ENCODE peak calls at places on chromosome 9, in nine cellular contexts. M, W, X, S, V, I, Q, J and G are unnamed samples. For H3K9me3, the result is how much of the 10 kb centered on the place peaks cover.

GRCh38 chr9:76116913-76117312 is 226.4 kb downstream of the PCSK5 start:
- DNase-seq in M (no peak), W (no peak), X (no peak), S (no peak), V (peak), I (no peak), Q (no peak), J (no peak), G (no peak)

GRCh38 chr9:13728917-13729811 is 449.7 kb upstream of the MPDZ start:
- DNase-seq in M (peak), W (peak), X (no peak), S (no peak), V (peak), I (no peak), Q (no peak), J (peak), G (no peak)

GRCh38 chr9:2093920-2094597 is 78.9 kb downstream of the SMARCA2 start:
- DNase-seq in M (no peak), W (peak), X (no peak), S (no peak), V (peak), I (no peak), Q (no peak), J (no peak), G (peak)

GRCh38 chr9:86788456-86788855 is 158.8 kb downstream of the GAS1 start:
- DNase-seq in M (no peak), W (no peak), X (no peak), S (no peak), V (peak), I (no peak), Q (no peak), J (no peak), G (no peak)

GRCh38 chr9:88932766-88933165 is 58.5 kb upstream of the S1PR3 start:
- DNase-seq in M (no peak), W (no peak), X (no peak), S (no peak), V (no peak), I (no peak), Q (peak), J (no peak), G (no peak)

GRCh38 chr9:13688990-13689600 is 409.6 kb upstream of the MPDZ start:
- DNase-seq in M (no peak), W (peak), X (no peak), S (no peak), V (peak), I (no peak), Q (no peak), J (no peak), G (no peak)

GRCh38 chr9:119092125-119092524 is 277.1 kb downstream of the BRINP1 start:
- DNase-seq in M (no peak), W (no peak), X (no peak), S (no peak), V (peak), I (no peak), Q (no peak), J (no peak), G (no peak)

GRCh38 chr9:121284733-121285451 is 16.9 kb downstream of the GSN start:
- DNase-seq in M (no peak), W (no peak), X (no peak), S (no peak), V (no peak), I (no peak), Q (no peak), J (no peak), G (no peak)

GRCh38 chr9:121741198-121741918 is 89.9 kb downstream of the DAB2IP start:
- DNase-seq in M (no peak), W (no peak), X (no peak), S (no peak), V (no peak), I (no peak), Q (no peak), J (no peak), G (no peak)

GRCh38 chr9:106060885-106061284 is 366.5 kb downstream of the TMEM38B start:
- DNase-seq in M (no peak), W (no peak), X (no peak), S (no peak), V (no peak), I (no peak), Q (no peak), J (no peak), G (no peak)

GRCh38 chr9:89446440-89447310 is 51.2 kb downstream of the SEMA4D start:
- DNase-seq in M (no peak), W (no peak), X (no peak), S (peak), V (no peak), I (no peak), Q (no peak), J (no peak), G (no peak)

GRCh38 chr9:22103650-22104575 is 94.8 kb upstream of the CDKN2B start:
- DNase-seq in M (no peak), W (peak), X (no peak), S (no peak), V (peak), I (no peak), Q (no peak), J (no peak), G (no peak)

GRCh38 chr9:135485832-135486231 is 6.2 kb downstream of the PPP1R26 start:
- DNase-seq in M (no peak), W (no peak), X (no peak), S (peak), V (no peak), I (no peak), Q (no peak), J (no peak), G (no peak)

GRCh38 chr9:8895498-8896224 is 1096.1 kb upstream of the DMAC1 start:
- DNase-seq in M (no peak), W (peak), X (peak), S (no peak), V (peak), I (no peak), Q (no peak), J (no peak), G (no peak)

GRCh38 chr9:126001581-126002225 is 254.5 kb downstream of the PBX3 start:
- DNase-seq in M (no peak), W (no peak), X (no peak), S (peak), V (no peak), I (no peak), Q (no peak), J (no peak), G (no peak)

GRCh38 chr9:35510745-35511428 is 21.0 kb downstream of the RUSC2 start:
- DNase-seq in M (peak), W (peak), X (peak), S (peak), V (peak), I (peak), Q (peak), J (peak), G (peak)

GRCh38 chr9:93464395-93464794 is 11.0 kb upstream of the FAM120AOS start:
- DNase-seq in M (no peak), W (no peak), X (no peak), S (no peak), V (no peak), I (no peak), Q (no peak), J (no peak), G (no peak)

GRCh38 chr9:127221695-127222094 is 42.9 kb upstream of the GARNL3 start:
- DNase-seq in M (no peak), W (no peak), X (no peak), S (no peak), V (no peak), I (no peak), Q (no peak), J (no peak), G (no peak)

GRCh38 chr9:128072144-128073021 is 4.4 kb downstream of the SLC25A25 start:
- DNase-seq in M (peak), W (peak), X (no peak), S (peak), V (peak), I (peak), Q (peak), J (peak), G (peak)

GRCh38 chr9:98700801-98701200 is 7.9 kb downstream of the GABBR2 start:
- DNase-seq in M (no peak), W (no peak), X (no peak), S (no peak), V (no peak), I (no peak), Q (no peak), J (no peak), G (no peak)

GRCh38 chr9:115006660-115007059 is 76.3 kb upstream of the TNFSF8 start:
- DNase-seq in M (no peak), W (peak), X (no peak), S (no peak), V (peak), I (no peak), Q (no peak), J (no peak), G (no peak)

GRCh38 chr9:114738581-114739316 is 56.8 kb upstream of the TEX48 start:
- DNase-seq in M (peak), W (peak), X (peak), S (no peak), V (peak), I (peak), Q (peak), J (peak), G (peak)

GRCh38 chr9:84621811-84622210 is 47.7 kb upstream of the NTRK2 start:
- DNase-seq in M (no peak), W (no peak), X (no peak), S (no peak), V (no peak), I (no peak), Q (no peak), J (no peak), G (no peak)

GRCh38 chr9:38284768-38285080 is 107.8 kb upstream of the ALDH1B1 start:
- DNase-seq in M (no peak), W (no peak), X (no peak), S (no peak), V (no peak), I (no peak), Q (no peak), J (no peak), G (no peak)

GRCh38 chr9:33765411-33765810 is 29.9 kb upstream of the PRSS3 start:
- DNase-seq in M (no peak), W (peak), X (no peak), S (no peak), V (peak), I (no peak), Q (no peak), J (no peak), G (no peak)

GRCh38 chr9:81844131-81844567 is 84.1 kb upstream of the SPATA31D4 start:
- DNase-seq in M (no peak), W (no peak), X (peak), S (no peak), V (no peak), I (no peak), Q (no peak), J (no peak), G (no peak)

GRCh38 chr9:93452710-93453046 is 703 bp downstream of the FAM120AOS start:
- DNase-seq in M (no peak), W (no peak), X (no peak), S (peak), V (peak), I (peak), Q (no peak), J (peak), G (no peak)

GRCh38 chr9:132840980-132841379 is 37.1 kb downstream of the AK8 start:
- DNase-seq in M (no peak), W (no peak), X (no peak), S (peak), V (no peak), I (no peak), Q (no peak), J (no peak), G (no peak)

GRCh38 chr9:135990468-135991429 is 29.6 kb upstream of the UBAC1 start:
- DNase-seq in M (peak), W (peak), X (peak), S (peak), V (peak), I (peak), Q (no peak), J (peak), G (peak)

DNA sequence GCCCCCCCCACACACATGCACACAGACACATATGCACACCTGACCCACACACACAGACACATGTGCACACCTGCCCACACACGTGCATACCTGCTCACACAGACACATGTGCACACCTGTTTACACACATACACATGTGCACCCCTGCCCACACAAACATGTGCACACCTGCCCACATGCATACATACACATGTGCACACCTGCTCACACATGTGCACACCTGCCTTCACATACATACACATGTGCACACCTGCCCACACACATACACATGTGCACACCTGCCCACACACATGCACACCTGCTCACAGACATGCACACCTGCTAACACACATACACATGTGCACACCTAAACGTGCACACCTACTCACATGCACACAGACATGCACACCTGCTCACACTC is 147.0 kb upstream of the FOXD4L5 start:
- DNase-seq in M (no peak), W (no peak), X (no peak), S (no peak), V (no peak), I (no peak), Q (no peak), J (no peak), G (no peak)
- H3K9me3 ChIP-seq in M (under half), W (under half), X (under half), S (under half), V (under half), I (under half), Q (under half), J (under half), G (under half)

GRCh38 chr9:124079176-124079925 is 67.8 kb downstream of the LHX2 start:
- DNase-seq in M (peak), W (peak), X (peak), S (no peak), V (peak), I (no peak), Q (peak), J (peak), G (no peak)

GRCh38 chr9:124078641-124079040 is 67.1 kb downstream of the LHX2 start:
- DNase-seq in M (no peak), W (peak), X (peak), S (no peak), V (peak), I (no peak), Q (peak), J (no peak), G (no peak)

GRCh38 chr9:124074746-124075145 is 63.2 kb downstream of the LHX2 start:
- DNase-seq in M (no peak), W (no peak), X (no peak), S (no peak), V (no peak), I (no peak), Q (no peak), J (no peak), G (no peak)

GRCh38 chr9:124075761-124076160 is 64.2 kb downstream of the LHX2 start:
- DNase-seq in M (no peak), W (no peak), X (no peak), S (no peak), V (no peak), I (no peak), Q (no peak), J (no peak), G (no peak)

DNA sequence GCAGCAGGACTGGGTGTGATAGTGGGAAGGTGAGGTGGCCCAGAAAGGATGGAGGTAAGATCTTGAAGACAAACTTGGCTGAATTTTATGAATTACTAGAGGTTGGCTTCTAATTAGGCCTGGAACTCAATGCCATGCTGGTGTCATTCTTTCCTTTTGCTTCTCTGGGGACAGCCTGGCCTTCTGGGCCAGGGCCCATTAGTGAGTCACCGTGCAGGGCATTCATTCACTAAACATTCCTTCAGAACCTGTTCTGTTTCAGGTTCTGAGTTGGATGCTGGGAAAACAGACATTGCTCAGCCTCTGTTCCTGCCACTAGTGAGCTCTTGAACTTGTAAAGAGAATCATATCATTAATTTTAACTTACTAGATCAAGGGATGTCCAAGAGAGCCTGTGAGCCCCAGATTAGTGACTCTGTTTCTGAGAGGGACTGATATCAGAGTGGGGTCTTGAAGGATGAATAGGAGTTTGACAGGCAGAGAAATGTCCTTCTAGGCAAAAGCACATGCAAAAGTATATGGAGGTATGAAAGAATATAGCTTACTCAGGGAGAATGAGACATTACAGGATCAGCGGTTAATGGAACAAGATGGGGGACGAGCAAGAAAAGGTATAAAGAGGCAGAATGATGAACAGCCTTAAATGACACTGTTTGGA is 66.5 kb downstream of the LHX2 start:
- DNase-seq in M (no peak), W (peak), X (peak), S (no peak), V (peak), I (peak), Q (peak), J (no peak), G (no peak)
- H3K27ac ChIP-seq in M (peak), W (peak), X (no peak), S (no peak), V (no peak), I (peak), Q (peak), J (no peak), G (no peak)

GRCh38 chr9:112403802-112404201 is 23.9 kb downstream of the HSDL2 start:
- DNase-seq in M (no peak), W (no peak), X (no peak), S (no peak), V (no peak), I (no peak), Q (no peak), J (no peak), G (no peak)
- H3K4me3 ChIP-seq in M (no peak), W (no peak), X (no peak), S (no peak), V (no peak), I (no peak), Q (no peak), J (no peak), G (no peak)

GRCh38 chr9:7185612-7186011 is 427.8 kb downstream of the KDM4C start:
- DNase-seq in M (no peak), W (peak), X (peak), S (no peak), V (peak), I (no peak), Q (no peak), J (no peak), G (no peak)
- H3K9me3 ChIP-seq in M (under half), W (under half), X (under half), S (under half), V (under half), I (under half), Q (under half), J (under half), G (under half)

GRCh38 chr9:130934702-130935659 is 4.1 kb downstream of the FIBCD1 start:
- DNase-seq in M (no peak), W (no peak), X (peak), S (no peak), V (no peak), I (no peak), Q (no peak), J (no peak), G (no peak)
- H3K27ac ChIP-seq in M (no peak), W (no peak), X (no peak), S (no peak), V (no peak), I (no peak), Q (no peak), J (no peak), G (peak)